ENCODE peak calls at places on chromosomes 4 and X, in seven cellular contexts. G, D, X, Y, P, K and F are unnamed samples.

GRCh38 chr4:185421366-185422124 is 4.2 kb downstream of the UFSP2 start:
- DNase-seq in G (no peak), D (no peak), X (no peak), Y (peak; percentile 51), P (no peak), K (peak; percentile 47), F (no peak)

GRCh38 chrX:16868920-16869319 is 1.2 kb downstream of the RBBP7 start:
- DNase-seq in G (no peak), D (no peak), X (no peak), Y (no peak), P (no peak), K (no peak), F (no peak)

GRCh38 chrX:1582686-1583437 is 8.5 kb upstream of the AKAP17A start:
- DNase-seq in G (no peak), D (no peak), X (no peak), Y (no peak), P (no peak), K (no peak), F (peak; percentile 77)

GRCh38 chr4:5039800-5040199 is 11.5 kb upstream of the STK32B start:
- DNase-seq in G (no peak), D (no peak), X (no peak), Y (no peak), P (no peak), K (no peak), F (no peak)

GRCh38 chr4:146520894-146521542 is 722 bp downstream of the SLC10A7 start:
- DNase-seq in G (no peak), D (peak; percentile 12), X (peak; percentile 3), Y (peak; percentile 17), P (no peak), K (no peak), F (peak; percentile 58)

GRCh38 chr4:163554870-163555465 is 60.5 kb downstream of the TMA16 start:
- DNase-seq in G (no peak), D (no peak), X (no peak), Y (no peak), P (no peak), K (no peak), F (peak; percentile 45)

GRCh38 chr4:53804719-53805118 is 213.4 kb upstream of the LNX1 start:
- DNase-seq in G (no peak), D (no peak), X (peak; percentile 11), Y (no peak), P (no peak), K (no peak), F (no peak)

GRCh38 chrX:27321632-27322031 is 141.5 kb downstream of the PPP4R3C start:
- DNase-seq in G (no peak), D (no peak), X (no peak), Y (no peak), P (no peak), K (no peak), F (no peak)

GRCh38 chr4:4574792-4575191 is 32.9 kb upstream of the STX18 start:
- DNase-seq in G (no peak), D (peak; percentile 7), X (peak; percentile 25), Y (peak; percentile 49), P (no peak), K (peak; percentile 78), F (peak; percentile 66)